ENCODE peak calls at places on chromosomes 6 and 20, in four cellular contexts. H is AG09309, E is right cardiac atrium, K is fibroblast of lung. T is an unnamed sample.

GRCh38 chr6:3987072-3987471 is 91.9 kb downstream of the FAM217A start:
- DNase-seq in E (no peak), K (peak; percentile 37), H (no peak), T (no peak)

GRCh38 chr6:42692151-42692911 is 30.1 kb downstream of the PRPH2 start:
- DNase-seq in K (peak; percentile 22), E (no peak), H (no peak), T (no peak)

GRCh38 chr6:150129616-150130505 is 13.0 kb upstream of the PPP1R14C start:
- DNase-seq in E (no peak), H (no peak), K (no peak), T (no peak)

GRCh38 chr6:1781152-1781848 is 171.6 kb downstream of the FOXC1 start:
- DNase-seq in K (no peak), H (no peak), E (no peak), T (no peak)

GRCh38 chr20:11076434-11076833 is 402.6 kb upstream of the JAG1 start:
- DNase-seq in K (no peak), H (no peak), E (no peak), T (no peak)

GRCh38 chr20:37142708-37143107 is 36.4 kb upstream of the RPN2 start:
- DNase-seq in E (no peak), K (no peak), H (peak; percentile 1), T (no peak)

GRCh38 chr20:33304046-33304445 is 21.0 kb downstream of the BPIFB1 start:
- DNase-seq in E (no peak), K (no peak), H (no peak), T (no peak)

GRCh38 chr6:119132211-119133004 is 53.9 kb upstream of the FAM184A start:
- DNase-seq in K (no peak), H (no peak), E (no peak), T (no peak)

GRCh38 chr6:126199482-126199881 is 140.4 kb upstream of the CENPW start:
- DNase-seq in H (no peak), K (no peak), E (no peak), T (no peak)

GRCh38 chr20:10924628-10925266 is 250.9 kb upstream of the JAG1 start:
- DNase-seq in H (peak; percentile 88), K (peak; percentile 92), E (no peak), T (no peak)

GRCh38 chr6:57262901-57263694 is 41.0 kb upstream of the RAB23 start:
- DNase-seq in E (peak; percentile 57), K (peak; percentile 97), H (peak; percentile 89), T (no peak)

GRCh38 chr20:8076505-8077498 is 55.3 kb upstream of the PLCB1 start:
- DNase-seq in K (no peak), H (no peak), E (no peak), T (no peak)

GRCh38 chr6:81735756-81736380 is 16.6 kb downstream of the TENT5A start:
- DNase-seq in E (no peak), H (no peak), K (no peak), T (no peak)

GRCh38 chr6:98470821-98471220 is 363.6 kb upstream of the POU3F2 start:
- DNase-seq in H (no peak), E (no peak), K (no peak), T (no peak)

GRCh38 chr6:98467902-98468301 is 366.5 kb upstream of the POU3F2 start:
- DNase-seq in E (no peak), K (no peak), H (no peak), T (no peak)

GRCh38 chr6:98469146-98469545 is 365.2 kb upstream of the POU3F2 start:
- DNase-seq in K (no peak), E (no peak), H (no peak), T (no peak)

GRCh38 chr6:98463629-98464028 is 370.7 kb upstream of the POU3F2 start:
- DNase-seq in K (no peak), E (no peak), H (no peak), T (no peak)

DNA sequence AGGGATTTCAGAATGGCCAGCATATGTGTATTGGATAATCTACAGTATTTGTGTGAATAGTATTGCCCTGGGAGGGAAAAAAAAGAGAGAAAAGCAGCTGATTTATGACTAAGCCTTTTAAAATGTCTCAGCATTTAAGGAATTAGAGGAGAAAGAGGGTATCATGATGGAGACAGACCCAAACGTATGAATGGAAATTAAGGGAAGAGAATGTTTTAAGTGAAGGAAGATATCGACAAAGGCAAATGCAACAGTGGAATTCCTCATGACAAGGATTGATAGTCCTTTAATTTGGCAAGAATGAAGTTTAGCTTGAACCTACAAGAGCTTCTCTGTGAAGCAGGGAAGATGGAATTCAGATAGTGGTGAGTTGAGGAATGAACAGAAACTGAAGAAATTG is 367.3 kb upstream of the POU3F2 start:
- DNase-seq in K (no peak), H (no peak), E (no peak), T (no peak)
- H3K4me3 ChIP-seq in K (no peak overlapping the region), H (no peak overlapping the region), E (no peak overlapping the region), T (no peak overlapping the region)

DNA sequence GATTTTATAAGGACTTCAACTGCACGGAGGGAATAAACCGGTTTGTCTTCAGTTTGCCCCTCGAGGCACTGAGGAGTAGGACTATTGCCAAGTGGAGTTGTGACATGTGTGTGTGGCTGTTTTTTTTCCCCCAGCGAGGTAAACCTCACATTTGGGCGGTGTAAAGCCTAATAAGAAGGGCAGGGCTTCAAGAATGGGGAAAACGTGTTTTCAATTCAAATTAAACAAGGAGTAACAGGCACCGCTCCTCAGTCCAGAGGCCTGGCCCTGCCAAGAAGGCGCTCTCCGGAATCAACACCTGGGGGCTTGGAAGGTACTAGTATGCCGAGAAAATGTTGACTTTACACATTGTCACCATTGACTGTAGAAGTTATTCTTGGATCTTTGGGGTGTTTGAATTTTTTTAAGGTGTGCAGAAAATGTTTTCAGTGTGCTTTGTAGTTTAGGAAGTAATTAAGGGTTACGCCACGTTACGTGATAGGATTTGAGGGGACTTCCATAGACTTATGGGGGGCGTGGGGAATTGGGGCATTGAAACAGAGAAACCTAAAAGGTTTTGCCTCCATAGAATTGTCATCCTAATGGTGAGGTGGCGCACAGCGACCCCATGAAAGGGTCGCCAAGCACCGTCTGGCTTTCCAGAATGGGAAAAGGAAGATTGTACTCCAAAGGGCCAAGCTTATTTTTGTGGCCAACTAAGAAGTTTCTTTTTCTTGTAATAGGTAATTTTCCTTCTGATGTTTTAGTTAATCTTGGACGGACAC is 802 bp downstream of the ADGRG6 start:
- DNase-seq in K (no peak), E (no peak), H (no peak), T (no peak)
- H3K4me3 ChIP-seq in K (peak overlapping the region; percentile 71), E (peak overlapping the region; percentile 52), H (peak overlapping the region; percentile 62), T (no peak overlapping the region)

GRCh38 chr6:40681622-40682021 is 94.5 kb upstream of the LRFN2 start:
- DNase-seq in H (no peak), K (no peak), E (no peak), T (no peak)

GRCh38 chr6:40674170-40674569 is 87.0 kb upstream of the LRFN2 start:
- DNase-seq in H (no peak), K (no peak), E (peak; percentile 50), T (no peak)

DNA sequence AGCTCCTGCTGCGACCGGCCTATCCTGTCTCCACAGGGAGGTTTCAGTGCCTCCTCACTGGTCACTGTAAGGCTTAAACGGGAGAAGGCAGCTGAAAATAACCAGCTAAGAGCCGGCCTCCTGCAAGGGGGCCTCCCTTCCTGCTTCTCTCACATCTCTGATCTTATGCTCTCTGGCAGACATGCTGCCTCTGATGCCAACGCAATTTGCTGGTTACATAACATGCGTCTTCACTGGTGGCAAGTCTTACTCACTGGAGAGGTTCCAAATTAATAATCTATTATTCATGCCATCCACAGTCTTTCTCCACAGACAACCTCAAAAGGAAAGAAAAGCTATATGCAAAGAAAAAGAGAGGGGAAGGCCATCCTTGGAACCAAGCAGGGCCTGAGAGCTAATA is 91.8 kb upstream of the LRFN2 start:
- DNase-seq in E (no peak), K (no peak), H (no peak), T (no peak)
- H3K4me3 ChIP-seq in E (no peak overlapping the region), K (no peak overlapping the region), H (no peak overlapping the region), T (no peak overlapping the region)

DNA sequence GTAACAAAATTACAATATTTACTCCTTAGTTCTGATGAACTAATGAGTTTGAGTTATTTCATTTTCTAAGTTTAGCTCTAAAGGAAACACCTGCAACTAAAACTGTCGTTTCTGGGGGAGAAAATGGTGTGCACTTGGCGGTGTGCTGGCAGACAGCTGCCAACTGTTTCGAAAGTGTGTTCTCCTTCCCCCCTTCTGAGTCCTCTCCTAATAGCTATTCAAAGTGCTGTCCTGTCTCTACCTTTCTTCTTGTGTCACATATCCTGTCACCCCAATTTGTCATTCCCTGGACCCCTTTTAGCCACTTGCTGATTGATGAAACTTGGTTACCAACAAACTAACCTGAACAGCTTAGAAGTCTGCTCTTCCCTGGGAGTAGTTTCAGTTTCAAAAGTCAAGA is 4.9 kb upstream of the UBE2J1 start:
- DNase-seq in E (no peak), K (no peak), H (no peak), T (peak; percentile 78)
- H3K4me3 ChIP-seq in E (peak overlapping the region; percentile 44), K (no peak overlapping the region), H (no peak overlapping the region), T (peak overlapping the region; percentile 41)